ENCODE peak calls at places on chromosome 1, in six cellular contexts. One of them, this sample, is unnamed.

GRCh38 chr1:227092054-227092453 is 152.0 kb downstream of the COQ8A start:
- DNase-seq in midbrain: no peak
- DNase-seq in posterior cingulate gyrus: no peak
- DNase-seq in GDM1: no peak
- DNase-seq in NCI-H1417: no peak
- DNase-seq in testis: no peak
- DNase-seq in this sample: no peak

GRCh38 chr1:153775432-153776311 is 465 bp downstream of the SLC27A3 start:
- DNase-seq in midbrain: peak; percentile 20
- DNase-seq in posterior cingulate gyrus: peak; percentile 83
- DNase-seq in GDM1: no peak
- DNase-seq in NCI-H1417: peak; percentile 91
- DNase-seq in testis: peak; percentile 83
- DNase-seq in this sample: peak; percentile 69

GRCh38 chr1:32801096-32801713 is 16.0 kb downstream of the YARS1 start:
- DNase-seq in midbrain: no peak
- DNase-seq in posterior cingulate gyrus: no peak
- DNase-seq in GDM1: no peak
- DNase-seq in NCI-H1417: no peak
- DNase-seq in testis: no peak
- DNase-seq in this sample: no peak

GRCh38 chr1:32962248-32962896 is 2.2 kb downstream of the RNF19B start:
- DNase-seq in midbrain: no peak
- DNase-seq in posterior cingulate gyrus: no peak
- DNase-seq in GDM1: no peak
- DNase-seq in NCI-H1417: no peak
- DNase-seq in testis: no peak
- DNase-seq in this sample: no peak

GRCh38 chr1:26887125-26887524 is 3.0 kb downstream of the GPN2 start:
- DNase-seq in midbrain: no peak
- DNase-seq in posterior cingulate gyrus: no peak
- DNase-seq in GDM1: no peak
- DNase-seq in NCI-H1417: no peak
- DNase-seq in testis: peak; percentile 35
- DNase-seq in this sample: peak; percentile 60

GRCh38 chr1:157359309-157360020 is 192.8 kb downstream of the FCRL5 start:
- DNase-seq in midbrain: no peak
- DNase-seq in posterior cingulate gyrus: no peak
- DNase-seq in GDM1: no peak
- DNase-seq in NCI-H1417: peak; percentile 89
- DNase-seq in testis: no peak
- DNase-seq in this sample: no peak

GRCh38 chr1:92486251-92487077 is at the start of gene GFI1:
- DNase-seq in midbrain: no peak
- DNase-seq in posterior cingulate gyrus: no peak
- DNase-seq in GDM1: no peak
- DNase-seq in NCI-H1417: peak; percentile 34
- DNase-seq in testis: peak; percentile 23
- DNase-seq in this sample: no peak

GRCh38 chr1:206782448-206782847 is 10.2 kb upstream of the IL10 start:
- DNase-seq in midbrain: no peak
- DNase-seq in posterior cingulate gyrus: no peak
- DNase-seq in GDM1: no peak
- DNase-seq in NCI-H1417: no peak
- DNase-seq in testis: no peak
- DNase-seq in this sample: no peak

GRCh38 chr1:53992085-53992874 is 25.7 kb downstream of the LDLRAD1 start:
- DNase-seq in midbrain: no peak
- DNase-seq in posterior cingulate gyrus: no peak
- DNase-seq in GDM1: no peak
- DNase-seq in NCI-H1417: no peak
- DNase-seq in testis: no peak
- DNase-seq in this sample: peak; percentile 36

GRCh38 chr1:25771246-25772114 is 28.5 kb upstream of the SELENON start:
- DNase-seq in midbrain: no peak
- DNase-seq in posterior cingulate gyrus: no peak
- DNase-seq in GDM1: peak; percentile 73
- DNase-seq in NCI-H1417: peak; percentile 64
- DNase-seq in testis: peak; percentile 28
- DNase-seq in this sample: no peak

GRCh38 chr1:232917053-232917452 is 33.4 kb upstream of the NTPCR start:
- DNase-seq in midbrain: no peak
- DNase-seq in posterior cingulate gyrus: no peak
- DNase-seq in GDM1: no peak
- DNase-seq in NCI-H1417: no peak
- DNase-seq in testis: no peak
- DNase-seq in this sample: no peak

GRCh38 chr1:248404024-248404423 is 1.2 kb downstream of the OR2T1 start:
- DNase-seq in midbrain: no peak
- DNase-seq in posterior cingulate gyrus: no peak
- DNase-seq in GDM1: no peak
- DNase-seq in NCI-H1417: no peak
- DNase-seq in testis: no peak
- DNase-seq in this sample: peak; percentile 6

This sample was measured in trophoblast cell.